ENCODE peak calls at places on chromosomes 11 and 22, in nine cellular contexts. F is Peyer's patch, S is tibial nerve, R is left lung, D is astrocyte, A is left ventricle myocardium inferior, B is body of pancreas, N is DND-41, L is mucosa of descending colon. K is an unnamed sample.

GRCh38 chr11:12798609-12799011 is 124.4 kb downstream of the TEAD1 start:
- DNase-seq in F (no peak), S (no peak), R (no peak), D (no peak), A (no peak), B (no peak), N (no peak), L (no peak), K (no peak)

GRCh38 chr11:45922425-45923082 is at the start of gene LARGE2:
- DNase-seq in F (no peak), S (no peak), R (peak; percentile 60), D (no peak), A (peak; percentile 8), B (peak; percentile 85), N (no peak), L (peak; percentile 74), K (peak; percentile 20)

GRCh38 chr11:59710136-59710847 is 3.4 kb downstream of the OR10V1 start:
- DNase-seq in F (no peak), S (no peak), R (no peak), D (peak; percentile 18), A (no peak), B (no peak), N (no peak), L (no peak), K (no peak)

GRCh38 chr11:103055174-103055890 is 36.6 kb downstream of the DCUN1D5 start:
- DNase-seq in F (no peak), S (no peak), R (no peak), D (peak; percentile 30), A (no peak), B (no peak), N (no peak), L (no peak), K (peak; percentile 37)

GRCh38 chr11:119377112-119377901 is 4.2 kb downstream of the USP2 start:
- DNase-seq in F (no peak), S (no peak), R (no peak), D (no peak), A (no peak), B (no peak), N (no peak), L (no peak), K (no peak)

GRCh38 chr22:27461470-27461869 is 340.1 kb downstream of the MN1 start:
- DNase-seq in F (no peak), S (no peak), R (no peak), D (peak; percentile 95), A (no peak), B (no peak), N (no peak), L (no peak), K (no peak)

GRCh38 chr11:75635009-75635909 is 33.6 kb downstream of the MAP6 start:
- DNase-seq in F (no peak), S (peak; percentile 10), R (peak; percentile 52), D (peak; percentile 40), A (peak; percentile 23), B (peak; percentile 7), N (no peak), L (no peak), K (peak; percentile 16)

GRCh38 chr11:112172362-112172994 is 2.8 kb upstream of the BCO2 start:
- DNase-seq in F (no peak), S (no peak), R (no peak), D (peak; percentile 61), A (no peak), B (no peak), N (no peak), L (no peak), K (no peak)

GRCh38 chr22:23884133-23884532 is 10.1 kb upstream of the MIF start:
- DNase-seq in F (no peak), S (no peak), R (no peak), D (no peak), A (no peak), B (no peak), N (no peak), L (no peak), K (no peak)

GRCh38 chr22:23878219-23878618 is 16.0 kb upstream of the MIF start:
- DNase-seq in F (no peak), S (no peak), R (no peak), D (no peak), A (peak; percentile 45), B (no peak), N (no peak), L (no peak), K (no peak)

GRCh38 chr22:23877566-23877965 is 16.6 kb upstream of the MIF start:
- DNase-seq in F (no peak), S (no peak), R (no peak), D (no peak), A (no peak), B (no peak), N (no peak), L (no peak), K (no peak)

GRCh38 chr22:23883658-23884057 is 10.5 kb upstream of the MIF start:
- DNase-seq in F (no peak), S (no peak), R (no peak), D (no peak), A (no peak), B (no peak), N (no peak), L (no peak), K (no peak)

GRCh38 chr22:23882370-23882769 is 11.8 kb upstream of the MIF start:
- DNase-seq in F (no peak), S (no peak), R (no peak), D (no peak), A (no peak), B (no peak), N (no peak), L (no peak), K (no peak)
- H3K36me3 ChIP-seq in F (no peaks in the 10 kb centered on the region), S (peaks cover 53% of the 10 kb centered on the region), R (no peaks in the 10 kb centered on the region), D (no peaks in the 10 kb centered on the region), A (peaks cover 46% of the 10 kb centered on the region), B (no peaks in the 10 kb centered on the region), N (no peaks in the 10 kb centered on the region), L (no peaks in the 10 kb centered on the region), K (no peaks in the 10 kb centered on the region)

DNA sequence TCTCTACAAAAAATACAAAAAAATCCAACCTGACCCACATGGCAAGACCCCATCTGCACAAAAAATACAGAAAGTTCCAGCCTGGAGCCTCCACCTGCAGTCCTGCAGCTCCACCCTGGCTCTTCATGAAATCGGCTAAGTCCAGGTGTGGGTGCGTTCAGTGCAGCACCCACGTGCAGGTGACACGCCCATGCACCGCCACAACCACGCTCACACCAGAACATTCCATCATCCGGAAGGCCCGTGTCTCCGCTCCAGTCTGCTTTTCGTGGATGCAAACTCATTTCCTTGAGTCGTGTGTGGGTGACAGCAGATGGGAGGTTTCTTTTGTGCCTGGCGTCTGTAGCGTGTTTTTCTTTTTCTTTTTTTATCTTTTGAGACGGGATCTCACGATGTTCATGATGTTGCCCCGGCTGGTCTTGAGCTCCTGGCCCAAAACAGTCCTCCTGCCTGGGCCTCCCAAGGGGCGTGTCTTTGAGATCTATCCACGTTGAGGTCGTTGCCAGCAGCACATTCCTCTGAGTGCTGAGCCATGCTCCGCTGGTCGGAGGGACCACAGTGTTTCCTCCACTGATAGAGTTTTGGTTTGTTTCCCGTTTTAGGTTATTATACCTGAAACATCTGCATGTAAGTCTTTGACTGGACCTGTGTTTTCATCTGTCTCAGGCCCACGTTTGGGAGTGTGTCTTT is 7.1 kb downstream of the PTDSS2 start:
- DNase-seq in F (no peak), S (no peak), R (no peak), D (no peak), A (no peak), B (no peak), N (no peak), L (peak; percentile 52), K (no peak)
- H3K36me3 ChIP-seq in F (peaks cover 37% of the 10 kb centered on the region), S (peaks cover 68% of the 10 kb centered on the region), R (no peaks in the 10 kb centered on the region), D (peaks cover 7% of the 10 kb centered on the region), A (peaks cover 25% of the 10 kb centered on the region), B (no peaks in the 10 kb centered on the region), N (peaks cover 86% of the 10 kb centered on the region), L (no peaks in the 10 kb centered on the region), K (no peaks in the 10 kb centered on the region)

GRCh38 chr22:29539105-29539504 is 14.5 kb downstream of the THOC5 start:
- DNase-seq in F (no peak), S (no peak), R (no peak), D (no peak), A (no peak), B (no peak), N (no peak), L (no peak), K (no peak)

GRCh38 chr22:29541845-29542244 is 11.7 kb downstream of the THOC5 start:
- DNase-seq in F (no peak), S (no peak), R (no peak), D (no peak), A (no peak), B (no peak), N (no peak), L (no peak), K (no peak)

GRCh38 chr22:29531419-29531818 is 22.1 kb downstream of the THOC5 start:
- DNase-seq in F (no peak), S (no peak), R (no peak), D (no peak), A (no peak), B (no peak), N (no peak), L (no peak), K (no peak)

DNA sequence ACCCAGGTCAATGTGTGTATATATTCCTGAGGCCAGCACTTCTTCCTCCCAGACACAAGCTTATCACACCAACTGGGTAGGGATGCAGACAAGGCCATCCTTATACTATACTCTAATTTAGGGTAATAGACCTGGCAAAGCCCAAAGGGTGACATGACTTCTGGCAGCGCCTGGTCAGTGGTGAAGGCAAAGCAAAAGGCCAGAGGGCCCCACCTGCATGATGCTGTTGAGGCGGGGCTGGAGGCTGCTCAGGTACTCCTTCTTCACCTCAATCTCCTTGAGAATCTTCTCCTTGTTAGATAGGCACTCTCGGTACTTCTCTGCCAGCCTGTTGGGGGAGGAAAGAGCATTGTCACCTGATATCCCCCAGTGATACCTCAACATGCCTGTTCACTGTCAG is 17.1 kb downstream of the THOC5 start:
- DNase-seq in F (no peak), S (no peak), R (no peak), D (no peak), A (no peak), B (no peak), N (no peak), L (no peak), K (no peak)
- H3K36me3 ChIP-seq in F (peaks cover 98% of the 10 kb centered on the region), S (peaks cover 100% of the 10 kb centered on the region), R (no peaks in the 10 kb centered on the region), D (peaks cover 65% of the 10 kb centered on the region), A (peaks cover 100% of the 10 kb centered on the region), B (peaks cover 3% of the 10 kb centered on the region), N (peaks cover 90% of the 10 kb centered on the region), L (peaks cover 11% of the 10 kb centered on the region), K (no peaks in the 10 kb centered on the region)

GRCh38 chr22:21044931-21045584 is 688 bp upstream of the LRRC74B start:
- DNase-seq in F (no peak), S (no peak), R (no peak), D (peak; percentile 51), A (no peak), B (no peak), N (peak; percentile 21), L (no peak), K (no peak)

GRCh38 chr22:21043856-21044535 is 1.8 kb upstream of the LRRC74B start:
- DNase-seq in F (no peak), S (no peak), R (no peak), D (no peak), A (no peak), B (no peak), N (no peak), L (no peak), K (no peak)

GRCh38 chr22:21047035-21047661 is 1.4 kb downstream of the LRRC74B start:
- DNase-seq in F (no peak), S (no peak), R (no peak), D (no peak), A (no peak), B (no peak), N (no peak), L (no peak), K (no peak)

GRCh38 chr22:21047730-21048129 is 2.0 kb downstream of the LRRC74B start:
- DNase-seq in F (no peak), S (no peak), R (no peak), D (no peak), A (no peak), B (no peak), N (no peak), L (no peak), K (no peak)

GRCh38 chr22:21045585-21046294 is at the start of gene LRRC74B:
- DNase-seq in F (peak; percentile 92), S (peak; percentile 74), R (peak; percentile 89), D (peak; percentile 87), A (peak; percentile 89), B (peak; percentile 90), N (peak; percentile 49), L (peak; percentile 90), K (peak; percentile 94)
- H3K36me3 ChIP-seq in F (no peaks in the 10 kb centered on the region), S (no peaks in the 10 kb centered on the region), R (no peaks in the 10 kb centered on the region), D (no peaks in the 10 kb centered on the region), A (no peaks in the 10 kb centered on the region), B (no peaks in the 10 kb centered on the region), N (no peaks in the 10 kb centered on the region), L (no peaks in the 10 kb centered on the region), K (no peaks in the 10 kb centered on the region)

K was measured in MM.1S.